ENCODE peak calls at places on chromosomes 1 and 21, in nine cellular contexts. S is CD4-positive, alpha-beta memory T cell; V is upper lobe of left lung; K is A549; B is neural progenitor cell; T is psoas muscle; G is fibroblast of lung; E is uterus; J is heart left ventricle. D is an unnamed sample. For H3K4me1, the result is how much of the 10 kb centered on the place peaks cover.

GRCh38 chr1:49102752-49103151 is 326.1 kb upstream of the BEND5 start:
- DNase-seq in S (no peak), V (no peak), K (no peak), B (no peak), T (no peak), G (peak), E (no peak), J (no peak), D (no peak)

GRCh38 chr1:5815716-5816115 is 176.5 kb downstream of the NPHP4 start:
- DNase-seq in S (no peak), V (no peak), K (no peak), B (no peak), T (no peak), G (no peak), E (no peak), J (no peak), D (no peak)

GRCh38 chr1:236063919-236064673 is 794 bp downstream of the NID1 start:
- DNase-seq in S (no peak), V (peak), K (peak), B (peak), T (peak), G (peak), E (peak), J (peak), D (peak)

GRCh38 chr1:54361342-54361741 is 44.9 kb downstream of the SSBP3 start:
- DNase-seq in S (no peak), V (no peak), K (no peak), B (peak), T (no peak), G (no peak), E (peak), J (no peak), D (no peak)

GRCh38 chr21:15992171-15992570 is 262.4 kb downstream of the USP25 start:
- DNase-seq in S (no peak), V (no peak), K (no peak), B (no peak), T (no peak), G (peak), E (no peak), J (no peak), D (no peak)

GRCh38 chr1:67250051-67250653 is 57.5 kb upstream of the IL12RB2 start:
- DNase-seq in S (no peak), V (no peak), K (peak), B (peak), T (no peak), G (no peak), E (no peak), J (no peak), D (no peak)

GRCh38 chr21:46662765-46663500 is 27.5 kb downstream of the PRMT2 start:
- DNase-seq in S (no peak), V (no peak), K (no peak), B (no peak), T (no peak), G (no peak), E (no peak), J (no peak), D (no peak)

GRCh38 chr1:1011388-1011949 is 1.8 kb upstream of the ISG15 start:
- DNase-seq in S (no peak), V (no peak), K (no peak), B (no peak), T (no peak), G (no peak), E (no peak), J (no peak), D (no peak)

GRCh38 chr1:173527151-173527826 is 50.2 kb downstream of the PRDX6 start:
- DNase-seq in S (no peak), V (peak), K (no peak), B (no peak), T (peak), G (no peak), E (no peak), J (no peak), D (no peak)

GRCh38 chr1:182615468-182616129 is 11.4 kb upstream of the RGS16 start:
- DNase-seq in S (no peak), V (peak), K (no peak), B (peak), T (peak), G (peak), E (peak), J (peak), D (peak)

GRCh38 chr21:42570841-42571387 is 57.3 kb downstream of the SLC37A1 start:
- DNase-seq in S (no peak), V (peak), K (peak), B (peak), T (no peak), G (no peak), E (peak), J (no peak), D (peak)

GRCh38 chr1:100400332-100400933 is 48.1 kb downstream of the CDC14A start:
- DNase-seq in S (peak), V (peak), K (no peak), B (peak), T (no peak), G (no peak), E (no peak), J (peak), D (peak)

GRCh38 chr1:162381383-162381782 is at the start of gene C1orf226:
- DNase-seq in S (no peak), V (peak), K (peak), B (no peak), T (no peak), G (peak), E (no peak), J (no peak), D (no peak)

GRCh38 chr1:43619314-43619790 is 30.6 kb upstream of the KDM4A start:
- DNase-seq in S (no peak), V (no peak), K (no peak), B (no peak), T (no peak), G (no peak), E (no peak), J (no peak), D (no peak)

GRCh38 chr1:24388331-24388870 is 25.2 kb downstream of the STPG1 start:
- DNase-seq in S (no peak), V (no peak), K (no peak), B (no peak), T (no peak), G (no peak), E (no peak), J (no peak), D (no peak)

GRCh38 chr1:184164529-184164928 is 113.0 kb downstream of the TSEN15 start:
- DNase-seq in S (no peak), V (no peak), K (no peak), B (no peak), T (no peak), G (no peak), E (no peak), J (peak), D (no peak)

GRCh38 chr21:43574741-43575465 is 84.4 kb downstream of the HSF2BP start:
- DNase-seq in S (no peak), V (peak), K (no peak), B (no peak), T (peak), G (no peak), E (peak), J (peak), D (no peak)

GRCh38 chr1:14010431-14010830 is 310.4 kb downstream of the PRDM2 start:
- DNase-seq in S (no peak), V (no peak), K (no peak), B (no peak), T (no peak), G (no peak), E (no peak), J (no peak), D (no peak)

GRCh38 chr1:211541715-211542477 is 37.1 kb downstream of the SLC30A1 start:
- DNase-seq in S (no peak), V (no peak), K (no peak), B (no peak), T (no peak), G (peak), E (no peak), J (no peak), D (no peak)

GRCh38 chr1:194069168-194069830 is 882.9 kb upstream of the B3GALT2 start:
- DNase-seq in S (no peak), V (no peak), K (no peak), B (no peak), T (peak), G (peak), E (peak), J (peak), D (no peak)

GRCh38 chr1:108816049-108816882 is 40.6 kb downstream of the AKNAD1 start:
- DNase-seq in S (no peak), V (peak), K (peak), B (peak), T (peak), G (peak), E (peak), J (peak), D (peak)

GRCh38 chr1:3569436-3569835 is 41.9 kb downstream of the MEGF6 start:
- DNase-seq in S (no peak), V (no peak), K (no peak), B (no peak), T (no peak), G (no peak), E (no peak), J (no peak), D (no peak)

GRCh38 chr1:213899413-213899812 is 88.4 kb upstream of the PROX1 start:
- DNase-seq in S (no peak), V (no peak), K (no peak), B (no peak), T (no peak), G (no peak), E (no peak), J (no peak), D (no peak)

GRCh38 chr1:248703674-248704073 is 1.1 kb upstream of the OR14I1 start:
- DNase-seq in S (no peak), V (no peak), K (no peak), B (no peak), T (no peak), G (no peak), E (no peak), J (no peak), D (no peak)

GRCh38 chr1:186112280-186112679 is 262.8 kb downstream of the TPR start:
- DNase-seq in S (no peak), V (no peak), K (no peak), B (no peak), T (no peak), G (no peak), E (no peak), J (no peak), D (no peak)

GRCh38 chr1:30763654-30764248 is 6.2 kb upstream of the LAPTM5 start:
- DNase-seq in S (no peak), V (no peak), K (no peak), B (no peak), T (no peak), G (peak), E (peak), J (no peak), D (no peak)

GRCh38 chr1:216221260-216221700 is 202.0 kb downstream of the USH2A start:
- DNase-seq in S (no peak), V (no peak), K (peak), B (peak), T (no peak), G (peak), E (no peak), J (peak), D (peak)

GRCh38 chr1:147129116-147129873 is 43.0 kb downstream of the PRKAB2 start:
- DNase-seq in S (no peak), V (no peak), K (no peak), B (no peak), T (no peak), G (no peak), E (no peak), J (no peak), D (no peak)

GRCh38 chr1:202708456-202709275 is 1.6 kb downstream of the SYT2 start:
- DNase-seq in S (no peak), V (no peak), K (no peak), B (no peak), T (no peak), G (no peak), E (no peak), J (no peak), D (no peak)

GRCh38 chr1:67060811-67061218 is 6.9 kb upstream of the SLC35D1 start:
- DNase-seq in S (no peak), V (peak), K (peak), B (no peak), T (peak), G (peak), E (no peak), J (no peak), D (no peak)

GRCh38 chr1:235841938-235842545 is 24.7 kb downstream of the LYST start:
- DNase-seq in S (no peak), V (no peak), K (no peak), B (no peak), T (no peak), G (no peak), E (no peak), J (no peak), D (no peak)

GRCh38 chr1:42335809-42336518 is 929 bp upstream of the FOXJ3 start:
- DNase-seq in S (no peak), V (no peak), K (peak), B (no peak), T (peak), G (peak), E (no peak), J (no peak), D (no peak)

GRCh38 chr1:160158031-160158430 is 6.6 kb downstream of the ATP1A4 start:
- DNase-seq in S (no peak), V (no peak), K (no peak), B (no peak), T (no peak), G (no peak), E (no peak), J (no peak), D (no peak)

GRCh38 chr21:42388740-42389448 is 7.0 kb downstream of the TMPRSS3 start:
- DNase-seq in S (no peak), V (no peak), K (no peak), B (no peak), T (no peak), G (no peak), E (no peak), J (no peak), D (no peak)

GRCh38 chr1:106889054-106889453 is 167.4 kb upstream of the PRMT6 start:
- DNase-seq in S (no peak), V (no peak), K (no peak), B (peak), T (no peak), G (no peak), E (no peak), J (no peak), D (no peak)

DNA sequence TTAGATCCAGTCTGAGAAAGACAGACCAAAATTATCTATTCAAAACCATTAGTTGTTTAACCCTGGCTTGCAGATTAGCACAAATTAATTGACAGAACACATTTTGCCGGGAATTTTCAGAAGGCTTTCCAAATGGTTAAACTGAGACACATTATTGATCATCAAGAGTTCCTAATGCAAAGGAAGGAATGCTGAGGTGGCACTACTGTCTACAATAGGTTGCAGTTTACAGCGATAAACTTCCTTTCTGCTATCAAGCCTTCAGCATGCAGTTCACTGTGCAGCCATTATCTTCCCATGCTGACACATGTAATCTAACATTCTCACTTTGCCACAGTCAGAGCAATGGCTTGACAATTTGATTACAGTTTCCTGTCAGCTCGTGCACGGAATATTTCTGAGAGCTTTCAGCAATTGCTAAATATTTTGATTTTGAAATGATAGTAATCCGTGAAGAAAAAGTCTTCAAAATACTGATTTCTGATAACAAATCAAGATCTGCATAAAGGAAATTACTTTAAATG is 166.9 kb upstream of the PRMT6 start:
- DNase-seq in S (no peak), V (no peak), K (no peak), B (no peak), T (no peak), G (no peak), E (no peak), J (no peak), D (no peak)
- H3K4me1 ChIP-seq in S (under half), V (under half), K (under half), B (under half), T (under half), G (under half), E (under half), J (under half), D (under half)

DNA sequence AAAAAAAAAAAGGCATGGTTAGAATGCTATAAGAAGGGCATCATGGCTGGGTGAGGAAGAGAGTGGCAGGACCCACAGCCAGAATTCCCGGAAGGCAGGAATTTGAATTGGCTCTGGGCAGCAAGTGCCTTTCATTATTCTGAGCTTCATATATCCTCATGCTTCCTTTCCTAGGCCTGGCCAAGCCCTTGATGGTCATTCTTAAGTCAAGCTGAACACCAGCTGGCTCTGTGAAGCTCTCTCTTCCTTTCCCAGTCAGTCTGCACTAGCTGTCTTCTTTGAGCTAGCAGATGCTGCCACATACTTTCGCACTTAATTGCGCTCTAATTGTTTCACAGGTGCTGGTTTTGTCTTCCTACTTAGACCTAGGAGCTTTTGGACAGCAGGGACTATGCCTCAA is 2.5 kb downstream of the TLR5 start:
- DNase-seq in S (no peak), V (no peak), K (no peak), B (no peak), T (no peak), G (no peak), E (no peak), J (no peak), D (no peak)
- H3K4me1 ChIP-seq in S (under half), V (half or more), K (under half), B (under half), T (under half), G (under half), E (under half), J (under half), D (under half)

DNA sequence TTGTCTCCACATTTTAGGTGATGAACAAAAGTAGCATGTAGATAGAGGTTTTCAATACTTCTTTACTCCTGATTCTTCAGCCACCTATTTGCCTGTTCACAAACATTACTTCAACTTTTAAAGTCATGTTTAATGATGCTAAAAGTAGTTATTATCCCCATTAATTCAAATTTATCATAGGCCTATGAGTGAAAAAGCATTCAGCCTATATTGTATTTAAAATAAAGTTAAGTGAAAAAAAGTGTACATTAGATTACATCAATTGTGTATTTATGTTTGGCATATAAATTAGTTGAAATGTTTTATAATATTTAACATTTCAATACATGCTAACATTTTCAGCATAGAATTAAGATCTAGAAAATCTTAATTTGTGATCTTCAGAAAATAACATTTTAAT is 10.5 kb downstream of the CDKN2C start:
- DNase-seq in S (no peak), V (no peak), K (no peak), B (no peak), T (no peak), G (no peak), E (no peak), J (no peak), D (no peak)
- H3K4me1 ChIP-seq in S (under half), V (under half), K (under half), B (under half), T (under half), G (under half), E (under half), J (under half), D (under half)

GRCh38 chr21:28754862-28755261 is 237.8 kb downstream of the LTN1 start:
- DNase-seq in S (no peak), V (no peak), K (no peak), B (no peak), T (no peak), G (no peak), E (no peak), J (no peak), D (no peak)

GRCh38 chr21:28750565-28750964 is 242.1 kb downstream of the LTN1 start:
- DNase-seq in S (no peak), V (no peak), K (no peak), B (no peak), T (no peak), G (no peak), E (no peak), J (no peak), D (no peak)

GRCh38 chr21:28752131-28752530 is 240.5 kb downstream of the LTN1 start:
- DNase-seq in S (no peak), V (no peak), K (no peak), B (no peak), T (no peak), G (no peak), E (no peak), J (no peak), D (no peak)

GRCh38 chr21:28758042-28758882 is 234.4 kb downstream of the LTN1 start:
- DNase-seq in S (no peak), V (no peak), K (no peak), B (no peak), T (no peak), G (peak), E (no peak), J (no peak), D (no peak)

GRCh38 chr21:28754127-28754611 is 238.5 kb downstream of the LTN1 start:
- DNase-seq in S (no peak), V (no peak), K (no peak), B (no peak), T (no peak), G (peak), E (peak), J (peak), D (no peak)
- H3K4me1 ChIP-seq in S (under half), V (under half), K (under half), B (under half), T (under half), G (under half), E (under half), J (under half), D (under half)

GRCh38 chr1:219459321-219460105 is 153.4 kb downstream of the ZC3H11B start:
- DNase-seq in S (no peak), V (no peak), K (no peak), B (no peak), T (no peak), G (no peak), E (no peak), J (no peak), D (no peak)
- H3K4me1 ChIP-seq in S (under half), V (under half), K (under half), B (under half), T (under half), G (under half), E (under half), J (under half), D (under half)

GRCh38 chr21:29300547-29301138 is 1.9 kb downstream of the BACH1 start:
- DNase-seq in S (no peak), V (no peak), K (no peak), B (no peak), T (no peak), G (peak), E (no peak), J (no peak), D (no peak)
- H3K4me1 ChIP-seq in S (half or more), V (half or more), K (under half), B (under half), T (under half), G (under half), E (under half), J (under half), D (under half)

DNA sequence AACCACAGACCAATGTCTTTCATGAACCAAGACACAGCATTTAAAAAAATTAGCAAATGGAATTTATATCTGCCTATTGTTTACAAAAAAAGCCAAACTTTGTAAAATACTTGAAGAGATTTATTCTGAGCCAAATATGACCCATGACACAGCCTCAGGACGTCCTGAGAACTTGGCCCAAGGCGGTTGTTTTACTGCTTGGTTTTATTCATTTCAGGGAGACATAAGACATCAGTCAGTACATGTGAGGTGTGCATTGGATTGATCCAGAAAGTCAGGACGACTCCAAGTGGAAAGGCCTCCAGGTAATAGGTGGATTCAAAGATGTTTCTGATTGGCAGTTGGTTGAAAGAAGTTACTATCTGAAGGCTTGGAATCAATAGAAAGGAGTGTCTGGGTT is 1.4 kb upstream of the POFUT2 start:
- DNase-seq in S (no peak), V (no peak), K (no peak), B (no peak), T (no peak), G (no peak), E (no peak), J (no peak), D (no peak)
- H3K4me1 ChIP-seq in S (under half), V (under half), K (under half), B (under half), T (under half), G (under half), E (under half), J (under half), D (under half)